ENCODE peak calls at places on chromosomes 1 and 21, in six cellular contexts. One of them, this sample, is unnamed. For H3K9me3, the result is how much of the 10 kb centered on the place peaks cover.

GRCh38 chr1:225464851-225465792 is 37.3 kb upstream of the LBR start:
- DNase-seq in tibial artery: no peak
- DNase-seq in heart left ventricle: no peak
- DNase-seq in upper lobe of left lung: no peak
- DNase-seq in upper lobe of right lung: no peak
- DNase-seq in mammary epithelial cell: peak
- DNase-seq in this sample: peak

GRCh38 chr21:36665806-36666205 is 33.1 kb upstream of the SIM2 start:
- DNase-seq in heart left ventricle: no peak
- DNase-seq in mammary epithelial cell: no peak
- DNase-seq in upper lobe of right lung: no peak
- DNase-seq in upper lobe of left lung: no peak
- DNase-seq in tibial artery: no peak
- DNase-seq in this sample: no peak

GRCh38 chr1:34378968-34379729 is 202.4 kb downstream of the C1orf94 start:
- DNase-seq in upper lobe of right lung: no peak
- DNase-seq in heart left ventricle: no peak
- DNase-seq in tibial artery: no peak
- DNase-seq in mammary epithelial cell: no peak
- DNase-seq in upper lobe of left lung: peak
- DNase-seq in this sample: no peak

GRCh38 chr1:166603296-166603695 is 236.0 kb upstream of the POGK start:
- DNase-seq in mammary epithelial cell: peak
- DNase-seq in upper lobe of right lung: no peak
- DNase-seq in upper lobe of left lung: no peak
- DNase-seq in heart left ventricle: no peak
- DNase-seq in tibial artery: no peak
- DNase-seq in this sample: peak

GRCh38 chr1:95246511-95246910 is 12.5 kb downstream of the RWDD3 start:
- DNase-seq in tibial artery: no peak
- DNase-seq in mammary epithelial cell: no peak
- DNase-seq in heart left ventricle: no peak
- DNase-seq in upper lobe of right lung: no peak
- DNase-seq in upper lobe of left lung: no peak
- DNase-seq in this sample: no peak

GRCh38 chr1:16013220-16013907 is 4.5 kb downstream of the HSPB7 start:
- DNase-seq in heart left ventricle: peak
- DNase-seq in upper lobe of left lung: peak
- DNase-seq in mammary epithelial cell: peak
- DNase-seq in tibial artery: peak
- DNase-seq in upper lobe of right lung: no peak
- DNase-seq in this sample: no peak

GRCh38 chr1:89363196-89363595 is 663 bp upstream of the GBP6 start:
- DNase-seq in upper lobe of right lung: no peak
- DNase-seq in upper lobe of left lung: no peak
- DNase-seq in mammary epithelial cell: peak
- DNase-seq in heart left ventricle: no peak
- DNase-seq in tibial artery: no peak
- DNase-seq in this sample: peak

GRCh38 chr1:154770897-154771594 is 99.0 kb downstream of the KCNN3 start:
- DNase-seq in upper lobe of left lung: no peak
- DNase-seq in upper lobe of right lung: peak
- DNase-seq in tibial artery: no peak
- DNase-seq in heart left ventricle: no peak
- DNase-seq in mammary epithelial cell: peak
- DNase-seq in this sample: no peak

GRCh38 chr21:45011426-45011825 is 63.0 kb upstream of the ADARB1 start:
- DNase-seq in tibial artery: no peak
- DNase-seq in mammary epithelial cell: no peak
- DNase-seq in upper lobe of left lung: no peak
- DNase-seq in heart left ventricle: no peak
- DNase-seq in upper lobe of right lung: no peak
- DNase-seq in this sample: no peak

GRCh38 chr1:191695865-191696264 is 462.4 kb upstream of the RGS18 start:
- DNase-seq in heart left ventricle: no peak
- DNase-seq in mammary epithelial cell: no peak
- DNase-seq in upper lobe of right lung: no peak
- DNase-seq in upper lobe of left lung: no peak
- DNase-seq in tibial artery: no peak
- DNase-seq in this sample: no peak

GRCh38 chr1:116360435-116361173 is 12.4 kb upstream of the ATP1A1 start:
- DNase-seq in tibial artery: no peak
- DNase-seq in upper lobe of left lung: no peak
- DNase-seq in upper lobe of right lung: no peak
- DNase-seq in heart left ventricle: no peak
- DNase-seq in mammary epithelial cell: no peak
- DNase-seq in this sample: no peak

GRCh38 chr1:47367651-47368050 is 34.1 kb downstream of the CMPK1 start:
- DNase-seq in upper lobe of right lung: no peak
- DNase-seq in tibial artery: no peak
- DNase-seq in mammary epithelial cell: no peak
- DNase-seq in upper lobe of left lung: no peak
- DNase-seq in heart left ventricle: no peak
- DNase-seq in this sample: no peak

GRCh38 chr1:57908471-57908870 is 484.6 kb upstream of the DAB1 start:
- DNase-seq in tibial artery: no peak
- DNase-seq in upper lobe of right lung: no peak
- DNase-seq in mammary epithelial cell: no peak
- DNase-seq in heart left ventricle: no peak
- DNase-seq in upper lobe of left lung: no peak
- DNase-seq in this sample: no peak

GRCh38 chr1:9198538-9199361 is 35.8 kb upstream of the H6PD start:
- DNase-seq in upper lobe of right lung: no peak
- DNase-seq in heart left ventricle: no peak
- DNase-seq in mammary epithelial cell: no peak
- DNase-seq in tibial artery: no peak
- DNase-seq in upper lobe of left lung: no peak
- DNase-seq in this sample: no peak

GRCh38 chr1:109631513-109632260 is 12.1 kb downstream of the AMPD2 start:
- DNase-seq in heart left ventricle: no peak
- DNase-seq in upper lobe of right lung: no peak
- DNase-seq in mammary epithelial cell: no peak
- DNase-seq in upper lobe of left lung: no peak
- DNase-seq in tibial artery: no peak
- DNase-seq in this sample: no peak

GRCh38 chr1:167166703-167167100 is 54.0 kb upstream of the POU2F1 start:
- DNase-seq in tibial artery: no peak
- DNase-seq in upper lobe of right lung: no peak
- DNase-seq in mammary epithelial cell: no peak
- DNase-seq in heart left ventricle: no peak
- DNase-seq in upper lobe of left lung: no peak
- DNase-seq in this sample: no peak

GRCh38 chr1:37471345-37472231 is 2.8 kb upstream of the ZC3H12A start:
- DNase-seq in tibial artery: peak
- DNase-seq in upper lobe of right lung: peak
- DNase-seq in heart left ventricle: peak
- DNase-seq in upper lobe of left lung: peak
- DNase-seq in mammary epithelial cell: peak
- DNase-seq in this sample: peak

GRCh38 chr1:246797597-246797996 is 73.4 kb downstream of the SCCPDH start:
- DNase-seq in mammary epithelial cell: no peak
- DNase-seq in heart left ventricle: no peak
- DNase-seq in upper lobe of left lung: no peak
- DNase-seq in tibial artery: no peak
- DNase-seq in upper lobe of right lung: no peak
- DNase-seq in this sample: peak

GRCh38 chr1:28439320-28439719 is 66.5 kb upstream of the RCC1 start:
- DNase-seq in heart left ventricle: no peak
- DNase-seq in upper lobe of left lung: no peak
- DNase-seq in upper lobe of right lung: no peak
- DNase-seq in tibial artery: no peak
- DNase-seq in mammary epithelial cell: no peak
- DNase-seq in this sample: no peak

GRCh38 chr1:248404024-248404423 is 1.2 kb downstream of the OR2T1 start:
- DNase-seq in upper lobe of right lung: no peak
- DNase-seq in mammary epithelial cell: peak
- DNase-seq in upper lobe of left lung: no peak
- DNase-seq in tibial artery: no peak
- DNase-seq in heart left ventricle: no peak
- DNase-seq in this sample: peak

GRCh38 chr1:198517623-198518022 is 22.9 kb downstream of the ATP6V1G3 start:
- DNase-seq in upper lobe of left lung: no peak
- DNase-seq in tibial artery: no peak
- DNase-seq in heart left ventricle: no peak
- DNase-seq in mammary epithelial cell: no peak
- DNase-seq in upper lobe of right lung: no peak
- DNase-seq in this sample: no peak

GRCh38 chr1:198523183-198523942 is 17.1 kb downstream of the ATP6V1G3 start:
- DNase-seq in upper lobe of right lung: no peak
- DNase-seq in upper lobe of left lung: no peak
- DNase-seq in heart left ventricle: no peak
- DNase-seq in mammary epithelial cell: no peak
- DNase-seq in tibial artery: no peak
- DNase-seq in this sample: no peak

GRCh38 chr1:198519639-198520501 is 20.6 kb downstream of the ATP6V1G3 start:
- DNase-seq in heart left ventricle: no peak
- DNase-seq in tibial artery: no peak
- DNase-seq in mammary epithelial cell: no peak
- DNase-seq in upper lobe of right lung: no peak
- DNase-seq in upper lobe of left lung: no peak
- DNase-seq in this sample: peak

DNA sequence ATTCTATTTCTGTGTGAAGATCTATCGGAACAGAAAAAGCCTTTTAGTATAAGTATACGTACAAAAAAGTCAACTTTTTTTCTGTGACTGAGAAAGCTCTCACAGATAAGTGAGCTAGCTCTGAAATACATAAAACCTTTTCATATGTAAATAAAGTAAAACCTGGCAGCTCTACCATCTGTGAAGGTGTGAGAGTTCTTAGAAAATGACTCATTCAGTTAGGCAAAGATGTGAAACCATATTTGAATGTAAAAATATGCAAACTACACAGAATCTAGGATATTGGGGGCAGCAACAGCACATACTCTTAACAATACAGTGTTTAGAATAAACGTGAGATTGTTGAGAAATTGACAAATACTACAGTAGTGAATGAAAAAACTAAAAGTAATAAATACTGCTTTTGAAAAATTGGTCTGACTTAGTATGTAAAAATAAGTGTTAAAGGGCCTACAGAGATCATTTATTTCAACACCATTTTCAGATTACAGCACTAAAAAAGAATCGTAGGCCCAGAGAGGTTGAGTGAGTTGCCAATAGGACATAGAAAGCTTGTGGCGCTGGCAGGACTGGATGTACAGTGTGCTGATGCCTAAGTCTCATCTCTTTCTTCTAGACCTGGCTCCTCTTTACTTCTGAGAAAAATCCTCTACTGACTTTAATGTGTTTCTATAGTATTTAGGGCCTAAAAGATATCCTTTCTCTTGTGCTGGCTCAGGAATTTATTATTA is 19.8 kb downstream of the ATP6V1G3 start:
- DNase-seq in heart left ventricle: no peak
- DNase-seq in upper lobe of right lung: no peak
- DNase-seq in mammary epithelial cell: no peak
- DNase-seq in tibial artery: no peak
- DNase-seq in upper lobe of left lung: no peak
- DNase-seq in this sample: no peak
- H3K9me3 ChIP-seq in heart left ventricle: under half
- H3K9me3 ChIP-seq in upper lobe of right lung: under half
- H3K9me3 ChIP-seq in mammary epithelial cell: under half
- H3K9me3 ChIP-seq in tibial artery: under half
- H3K9me3 ChIP-seq in upper lobe of left lung: under half
- H3K9me3 ChIP-seq in this sample: under half

GRCh38 chr1:238061967-238062613 is 171.4 kb upstream of the ZP4 start:
- DNase-seq in upper lobe of left lung: no peak
- DNase-seq in upper lobe of right lung: no peak
- DNase-seq in tibial artery: no peak
- DNase-seq in mammary epithelial cell: peak
- DNase-seq in heart left ventricle: no peak
- DNase-seq in this sample: peak
- H3K9me3 ChIP-seq in upper lobe of left lung: under half
- H3K9me3 ChIP-seq in upper lobe of right lung: under half
- H3K9me3 ChIP-seq in tibial artery: under half
- H3K9me3 ChIP-seq in mammary epithelial cell: under half
- H3K9me3 ChIP-seq in heart left ventricle: under half
- H3K9me3 ChIP-seq in this sample: under half

GRCh38 chr1:152359906-152360305 is at the start of gene FLG2:
- DNase-seq in upper lobe of left lung: no peak
- DNase-seq in tibial artery: no peak
- DNase-seq in upper lobe of right lung: no peak
- DNase-seq in heart left ventricle: no peak
- DNase-seq in mammary epithelial cell: no peak
- DNase-seq in this sample: no peak
- H3K9me3 ChIP-seq in upper lobe of left lung: under half
- H3K9me3 ChIP-seq in tibial artery: under half
- H3K9me3 ChIP-seq in upper lobe of right lung: under half
- H3K9me3 ChIP-seq in heart left ventricle: under half
- H3K9me3 ChIP-seq in mammary epithelial cell: under half
- H3K9me3 ChIP-seq in this sample: under half

GRCh38 chr1:17161137-17161700 is 42.0 kb upstream of the PADI2 start:
- DNase-seq in heart left ventricle: no peak
- DNase-seq in mammary epithelial cell: no peak
- DNase-seq in upper lobe of right lung: no peak
- DNase-seq in tibial artery: no peak
- DNase-seq in upper lobe of left lung: no peak
- DNase-seq in this sample: no peak

GRCh38 chr1:17149771-17150170 is 30.5 kb upstream of the PADI2 start:
- DNase-seq in tibial artery: no peak
- DNase-seq in upper lobe of right lung: no peak
- DNase-seq in heart left ventricle: no peak
- DNase-seq in upper lobe of left lung: no peak
- DNase-seq in mammary epithelial cell: no peak
- DNase-seq in this sample: no peak

GRCh38 chr1:17156108-17156507 is 36.9 kb upstream of the PADI2 start:
- DNase-seq in mammary epithelial cell: no peak
- DNase-seq in heart left ventricle: no peak
- DNase-seq in upper lobe of right lung: no peak
- DNase-seq in upper lobe of left lung: no peak
- DNase-seq in tibial artery: no peak
- DNase-seq in this sample: peak

GRCh38 chr1:17158961-17159360 is 39.7 kb upstream of the PADI2 start:
- DNase-seq in upper lobe of right lung: no peak
- DNase-seq in upper lobe of left lung: no peak
- DNase-seq in tibial artery: no peak
- DNase-seq in mammary epithelial cell: no peak
- DNase-seq in heart left ventricle: no peak
- DNase-seq in this sample: no peak

GRCh38 chr1:17155257-17155895 is 36.1 kb upstream of the PADI2 start:
- DNase-seq in heart left ventricle: no peak
- DNase-seq in tibial artery: no peak
- DNase-seq in mammary epithelial cell: no peak
- DNase-seq in upper lobe of right lung: no peak
- DNase-seq in upper lobe of left lung: no peak
- DNase-seq in this sample: peak
- H3K9me3 ChIP-seq in heart left ventricle: under half
- H3K9me3 ChIP-seq in tibial artery: under half
- H3K9me3 ChIP-seq in mammary epithelial cell: under half
- H3K9me3 ChIP-seq in upper lobe of right lung: under half
- H3K9me3 ChIP-seq in upper lobe of left lung: under half
- H3K9me3 ChIP-seq in this sample: under half

DNA sequence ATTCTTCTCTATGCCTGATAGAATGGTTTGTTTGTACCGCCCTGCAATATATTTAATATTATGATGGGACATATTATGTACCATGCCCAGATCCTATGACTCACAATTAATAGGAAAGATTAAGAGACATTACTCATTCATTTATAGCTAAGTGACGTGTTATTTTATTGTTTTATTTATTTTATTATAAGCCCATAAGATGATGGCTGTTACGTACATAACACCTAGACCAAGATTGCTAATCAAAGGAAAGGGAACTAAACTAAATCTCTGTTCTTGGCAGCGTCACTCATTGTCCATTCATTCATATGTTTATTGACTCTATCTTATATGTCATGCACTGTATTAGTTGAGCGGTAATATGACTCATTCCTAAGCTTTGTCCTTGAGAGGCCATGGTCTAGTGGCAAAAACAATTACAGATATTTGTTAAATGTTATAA is 16.7 kb upstream of the CD55 start:
- DNase-seq in tibial artery: no peak
- DNase-seq in upper lobe of left lung: no peak
- DNase-seq in mammary epithelial cell: peak
- DNase-seq in heart left ventricle: no peak
- DNase-seq in upper lobe of right lung: no peak
- DNase-seq in this sample: no peak
- H3K9me3 ChIP-seq in tibial artery: under half
- H3K9me3 ChIP-seq in upper lobe of left lung: under half
- H3K9me3 ChIP-seq in mammary epithelial cell: under half
- H3K9me3 ChIP-seq in heart left ventricle: under half
- H3K9me3 ChIP-seq in upper lobe of right lung: under half
- H3K9me3 ChIP-seq in this sample: under half